ENCODE peak calls at places on chromosomes 6 and 20, in six cellular contexts. F is psoas muscle, R is WERI-Rb-1, K is tibial nerve, C is dorsolateral prefrontal cortex, N is sigmoid colon. U is an unnamed sample.

GRCh38 chr6:10884245-10884972 is 2.4 kb upstream of the SYCP2L start:
- DNase-seq in K (no peak), N (no peak), F (no peak), C (no peak), R (no peak), U (no peak)

GRCh38 chr6:78909391-78909790 is 42.0 kb downstream of the IRAK1BP1 start:
- DNase-seq in K (no peak), F (no peak), R (no peak), N (no peak), C (no peak), U (no peak)

GRCh38 chr20:63733579-63734081 is 2.8 kb upstream of the LIME1 start:
- DNase-seq in N (peak), R (no peak), C (no peak), F (no peak), K (no peak), U (no peak)

GRCh38 chr20:47338131-47338628 is 18.3 kb downstream of the ZMYND8 start:
- DNase-seq in N (no peak), C (no peak), R (no peak), F (peak), K (no peak), U (no peak)

GRCh38 chr6:16244869-16245451 is 6.6 kb downstream of the GMPR start:
- DNase-seq in F (no peak), C (no peak), K (peak), N (no peak), R (no peak), U (no peak)

GRCh38 chr6:141077355-141078333 is 1055.1 kb upstream of the GJE1 start:
- DNase-seq in N (no peak), C (no peak), R (peak), F (no peak), K (no peak), U (no peak)

GRCh38 chr6:10030942-10031537 is 383.8 kb downstream of the TFAP2A start:
- DNase-seq in R (no peak), K (no peak), C (no peak), F (no peak), N (no peak), U (no peak)

GRCh38 chr6:109687271-109687721 is 3.7 kb downstream of the AK9 start:
- DNase-seq in N (no peak), R (no peak), K (no peak), F (peak), C (no peak), U (no peak)

GRCh38 chr6:35077713-35078105 is 63.4 kb downstream of the TCP11 start:
- DNase-seq in F (no peak), N (peak), K (no peak), C (no peak), R (no peak), U (peak)

GRCh38 chr6:100099189-100100074 is 105.4 kb upstream of the MCHR2 start:
- DNase-seq in F (no peak), N (no peak), R (no peak), K (no peak), C (no peak), U (no peak)

GRCh38 chr6:32973934-32974333 is 5.5 kb downstream of the BRD2 start:
- DNase-seq in F (no peak), K (no peak), N (no peak), C (no peak), R (no peak), U (no peak)

GRCh38 chr20:58306421-58307261 is 2.9 kb upstream of the RAB22A start:
- DNase-seq in F (no peak), R (no peak), C (no peak), K (peak), N (no peak), U (peak)

GRCh38 chr6:159493888-159494632 is 199.0 kb downstream of the SOD2 start:
- DNase-seq in F (no peak), C (no peak), N (no peak), R (no peak), K (peak), U (no peak)

GRCh38 chr6:118963003-118963402 is 28.0 kb upstream of the MCM9 start:
- DNase-seq in K (no peak), F (no peak), N (no peak), C (no peak), R (no peak), U (no peak)
- TF ChIP-seq CTCF in K (no peak), F (peak), N (no peak), C (peak), R (no peak), U (peak)

GRCh38 chr6:36978687-36979086 is 7.3 kb downstream of the MTCH1 start:
- DNase-seq in C (no peak), F (no peak), R (no peak), K (no peak), N (no peak), U (no peak)

GRCh38 chr6:36980129-36980528 is 5.9 kb downstream of the MTCH1 start:
- DNase-seq in N (no peak), K (no peak), F (no peak), R (no peak), C (no peak), U (no peak)

GRCh38 chr6:36983538-36983937 is 2.5 kb downstream of the MTCH1 start:
- DNase-seq in R (no peak), C (no peak), K (no peak), F (no peak), N (no peak), U (no peak)

GRCh38 chr6:36979343-36979742 is 6.7 kb downstream of the MTCH1 start:
- DNase-seq in F (no peak), N (peak), R (peak), K (peak), C (peak), U (no peak)

DNA sequence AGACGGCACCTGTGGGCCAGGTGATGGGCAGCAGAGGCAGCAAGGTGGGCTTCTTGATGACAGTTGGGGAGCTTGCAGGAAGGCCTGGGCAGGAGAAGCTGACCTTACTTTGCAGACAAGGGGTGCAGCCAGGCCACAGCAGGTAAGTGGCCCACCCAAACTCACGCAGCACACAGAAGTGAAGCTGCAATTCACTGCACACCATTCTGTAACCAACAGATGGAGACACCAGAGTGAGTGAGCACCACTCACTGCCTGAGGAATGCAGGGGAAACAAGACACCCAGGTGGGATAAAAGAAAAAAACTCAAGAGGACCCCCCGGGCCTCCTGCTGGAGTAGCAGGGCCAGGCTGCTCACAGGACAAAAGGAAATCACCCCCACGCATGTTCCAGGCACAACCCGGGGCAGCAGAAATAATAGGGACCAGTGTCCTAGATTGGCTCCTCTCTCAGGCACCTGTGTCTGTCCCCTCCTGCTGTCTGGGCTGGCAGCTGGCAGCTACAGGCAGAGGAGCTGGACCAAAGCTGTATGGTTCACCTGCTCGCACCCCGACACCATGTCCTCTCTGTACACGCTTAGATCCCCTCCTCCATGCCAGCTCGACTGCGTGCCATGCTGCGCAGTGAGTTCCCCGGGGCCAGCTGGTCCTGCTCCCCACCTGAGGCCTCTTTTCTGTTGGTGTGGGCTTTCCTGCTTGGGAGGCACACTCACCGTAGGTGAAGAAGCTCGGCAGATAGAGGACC is 4.9 kb downstream of the MTCH1 start:
- DNase-seq in C (no peak), N (no peak), F (no peak), R (no peak), K (no peak), U (no peak)
- TF ChIP-seq CTCF in C (peak), N (no peak), F (peak), R (peak), K (no peak), U (no peak)

DNA sequence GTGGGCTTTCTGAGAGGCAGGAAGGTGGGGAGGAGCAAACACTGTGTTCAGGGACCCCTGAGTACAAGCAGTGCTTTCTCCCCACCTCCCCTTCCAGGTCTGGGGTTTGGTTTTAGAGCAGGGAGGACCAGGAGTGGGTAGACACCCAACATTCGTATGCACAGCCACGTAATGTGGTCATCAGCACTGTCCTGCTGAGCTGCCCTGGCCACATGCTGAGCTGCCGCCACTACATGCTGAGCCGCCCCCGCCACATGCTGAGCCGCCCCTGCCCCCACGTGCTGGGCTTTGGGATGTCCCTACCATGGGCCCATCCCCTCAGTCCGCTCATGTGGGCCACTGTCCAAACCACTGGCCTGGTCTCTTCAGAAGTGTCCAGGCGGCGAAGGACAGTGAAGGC is 214.9 kb upstream of the CST7 start:
- DNase-seq in R (no peak), N (no peak), F (no peak), C (no peak), K (no peak), U (no peak)
- TF ChIP-seq CTCF in R (no peak), N (no peak), F (no peak), C (no peak), K (no peak), U (no peak)

GRCh38 chr20:21529863-21530262 is 16.0 kb upstream of the NKX2-2 start:
- DNase-seq in R (no peak), K (no peak), F (no peak), C (no peak), N (no peak), U (no peak)
- TF ChIP-seq CTCF in R (no peak), K (no peak), F (no peak), C (peak), N (peak), U (no peak)

GRCh38 chr6:168713839-168714238 is 272.9 kb downstream of the SMOC2 start:
- DNase-seq in C (no peak), N (no peak), R (peak), F (no peak), K (no peak), U (no peak)
- TF ChIP-seq CTCF in C (no peak), N (peak), R (peak), F (no peak), K (no peak), U (no peak)

GRCh38 chr6:63963756-63964315 is 328.2 kb downstream of the PHF3 start:
- DNase-seq in K (no peak), N (no peak), R (no peak), C (no peak), F (no peak), U (no peak)
- TF ChIP-seq CTCF in K (no peak), N (no peak), R (no peak), C (peak), F (no peak), U (no peak)

DNA sequence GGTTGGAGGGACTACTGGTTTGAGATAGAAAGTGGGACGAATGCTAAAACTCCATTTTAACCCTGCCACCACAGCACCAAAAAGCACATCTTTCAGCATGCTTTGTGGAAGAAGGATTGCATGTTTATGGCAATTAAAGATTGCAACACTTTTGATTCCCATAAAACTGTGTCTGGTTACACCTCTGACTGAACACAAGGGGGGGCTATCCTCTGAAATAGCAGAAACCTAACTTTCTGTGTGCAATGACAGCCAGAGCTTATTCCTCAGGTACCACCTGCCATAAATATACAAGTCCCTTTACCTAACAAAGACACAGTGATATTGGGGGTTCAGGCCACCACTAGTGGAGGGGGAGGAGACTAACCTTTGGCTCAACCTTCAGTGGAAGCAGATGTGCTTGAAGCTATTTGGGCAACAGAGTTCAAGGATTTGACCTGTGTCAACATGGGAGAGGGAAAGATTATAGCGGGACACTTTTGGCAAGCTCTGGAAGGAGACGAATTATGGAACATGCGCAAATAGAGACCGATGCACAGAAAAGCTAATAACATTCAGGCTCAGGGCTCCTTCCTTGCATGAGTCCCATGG is 9.6 kb upstream of the PLG start:
- DNase-seq in K (no peak), F (no peak), N (no peak), C (no peak), R (no peak), U (no peak)
- TF ChIP-seq CTCF in K (no peak), F (no peak), N (no peak), C (no peak), R (peak), U (no peak)

GRCh38 chr20:14634666-14635065 is 297.3 kb upstream of the FLRT3 start:
- DNase-seq in C (no peak), R (no peak), F (no peak), N (no peak), K (no peak), U (no peak)

GRCh38 chr20:14631011-14631410 is 293.6 kb upstream of the FLRT3 start:
- DNase-seq in F (no peak), R (no peak), K (no peak), N (no peak), C (no peak), U (no peak)

GRCh38 chr20:14637441-14637840 is 300.0 kb upstream of the FLRT3 start:
- DNase-seq in C (no peak), N (no peak), F (no peak), K (no peak), R (no peak), U (no peak)

GRCh38 chr20:14633507-14633906 is 296.1 kb upstream of the FLRT3 start:
- DNase-seq in N (no peak), R (no peak), K (no peak), F (no peak), C (no peak), U (no peak)

GRCh38 chr20:14632906-14633305 is 295.5 kb upstream of the FLRT3 start:
- DNase-seq in C (no peak), R (no peak), N (no peak), F (no peak), K (no peak), U (no peak)
- TF ChIP-seq CTCF in C (no peak), R (no peak), N (no peak), F (no peak), K (no peak), U (no peak)

U was measured in CD14-positive monocyte.